ENCODE peak calls at places on chromosomes 4 and X, in six cellular contexts. S is IMR-90, U is ovary, O is astrocyte of the spinal cord, Z is ascending aorta, E is fibroblast of lung. A is an unnamed sample.
A peak's percentile ranks its signal among the peaks of the same experiment; 100 is the strongest.

GRCh38 chr4:109729155-109729562 is 711 bp downstream of the PLA2G12A start:
- DNase-seq in S (peak; percentile 7), O (peak; percentile 22), U (no peak), Z (no peak), E (peak; percentile 9), A (peak; percentile 6)

GRCh38 chr4:54277691-54278090 is 48.6 kb downstream of the PDGFRA start:
- DNase-seq in Z (peak; percentile 11), O (peak; percentile 81), E (peak; percentile 91), S (peak; percentile 92), U (no peak), A (peak; percentile 53)

GRCh38 chr4:130486186-130486585 is 1390.2 kb downstream of the C4orf33 start:
- DNase-seq in Z (no peak), O (peak; percentile 62), S (peak; percentile 49), U (no peak), E (peak; percentile 19), A (peak; percentile 11)

GRCh38 chrX:125387945-125388344 is 68.3 kb downstream of the TEX13C start:
- DNase-seq in U (no peak), O (no peak), Z (no peak), E (no peak), S (no peak), A (no peak)

GRCh38 chrX:43970528-43970927 is 2.7 kb downstream of the NDP start:
- DNase-seq in O (no peak), Z (no peak), S (peak; percentile 68), U (no peak), E (peak; percentile 54), A (no peak)

GRCh38 chr4:54096563-54096962 is 3.4 kb upstream of the GSX2 start:
- DNase-seq in Z (no peak), U (no peak), S (no peak), O (no peak), E (no peak), A (no peak)

GRCh38 chr4:56086073-56086521 is 137.4 kb downstream of the CEP135 start:
- DNase-seq in U (no peak), E (no peak), Z (no peak), S (no peak), O (peak; percentile 7), A (no peak)

GRCh38 chrX:57977992-57978391 is 67.7 kb upstream of the ZXDA start:
- DNase-seq in E (no peak), S (no peak), U (no peak), O (no peak), Z (no peak), A (no peak)

GRCh38 chrX:51743179-51743957 is at the start of gene GSPT2:
- DNase-seq in O (peak; percentile 80), E (peak; percentile 80), Z (no peak), U (peak; percentile 67), S (peak; percentile 76), A (peak; percentile 17)

GRCh38 chrX:146355440-146355839 is 454.1 kb upstream of the CXorf51B start:
- DNase-seq in O (no peak), E (no peak), Z (no peak), U (no peak), S (no peak), A (no peak)
- H3K4me3 ChIP-seq in O (no peak overlapping the region), E (no peak overlapping the region), Z (no peak overlapping the region), U (no peak overlapping the region), S (no peak overlapping the region), A (no peak overlapping the region)

GRCh38 chrX:112512509-112512908 is 167.2 kb downstream of the LHFPL1 start:
- DNase-seq in U (no peak), S (peak; percentile 4), E (no peak), Z (no peak), O (no peak), A (no peak)
- TF ChIP-seq CTCF in U (no peak), S (peak; percentile 11), E (no peak), Z (no peak), O (no peak), A (no peak)

GRCh38 chrX:153878285-153878779 is 7.6 kb downstream of the L1CAM start:
- DNase-seq in Z (no peak), U (no peak), E (no peak), S (no peak), O (no peak), A (no peak)
- H3K4me3 ChIP-seq in Z (no peak overlapping the region), U (no peak overlapping the region), E (no peak overlapping the region), S (no peak overlapping the region), O (no peak overlapping the region), A (no peak overlapping the region)

GRCh38 chrX:20740443-20740842 is 473.7 kb upstream of the RPS6KA3 start:
- DNase-seq in Z (no peak), S (no peak), O (no peak), U (no peak), E (no peak), A (no peak)
- TF ChIP-seq CTCF in Z (no peak), S (no peak), O (no peak), U (no peak), E (no peak), A (no peak)

DNA sequence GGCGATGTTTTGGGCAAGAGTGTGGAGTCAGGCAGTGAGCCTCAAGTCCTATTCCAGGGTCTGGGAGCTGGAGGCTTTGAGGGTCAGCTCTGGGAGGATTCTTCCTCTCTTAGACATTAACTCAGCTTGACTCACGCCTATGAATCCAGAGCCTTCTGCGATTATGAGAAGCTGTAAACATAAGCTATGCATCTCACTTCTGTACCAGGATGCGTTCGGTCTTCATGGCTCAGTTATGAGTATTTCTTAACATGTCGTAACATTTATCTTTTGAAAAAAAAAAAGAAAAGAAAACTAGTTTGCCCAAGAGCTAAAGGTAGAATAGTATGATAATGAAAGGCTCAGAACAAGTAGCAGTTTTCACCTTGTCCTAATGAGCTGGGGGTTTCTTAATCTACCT is 4.6 kb downstream of the SHROOM2 start:
- DNase-seq in E (no peak), U (no peak), O (no peak), Z (no peak), S (peak; percentile 53), A (no peak)
- H3K4me3 ChIP-seq in E (no peak overlapping the region), U (no peak overlapping the region), O (no peak overlapping the region), Z (no peak overlapping the region), S (no peak overlapping the region), A (no peak overlapping the region)

GRCh38 chr4:95084584-95084983 is 326.8 kb downstream of the BMPR1B start:
- DNase-seq in U (no peak), Z (no peak), S (no peak), E (peak; percentile 6), O (no peak), A (no peak)
- TF ChIP-seq CTCF in U (no peak), Z (no peak), S (no peak), E (no peak), O (no peak), A (no peak)

GRCh38 chr4:108172231-108172779 is 3.6 kb upstream of the LEF1 start:
- DNase-seq in S (no peak), U (no peak), E (peak; percentile 48), O (no peak), Z (no peak), A (no peak)

GRCh38 chr4:108171541-108172230 is 3.0 kb upstream of the LEF1 start:
- DNase-seq in O (peak; percentile 22), Z (no peak), S (no peak), U (no peak), E (peak; percentile 15), A (no peak)

GRCh38 chr4:108173599-108174057 is 4.9 kb upstream of the LEF1 start:
- DNase-seq in Z (no peak), E (no peak), S (no peak), U (no peak), O (no peak), A (no peak)

GRCh38 chr4:108170729-108171540 is 2.2 kb upstream of the LEF1 start:
- DNase-seq in O (peak; percentile 47), E (no peak), Z (no peak), S (no peak), U (no peak), A (no peak)

GRCh38 chr4:108172780-108173598 is 4.3 kb upstream of the LEF1 start:
- DNase-seq in O (peak; percentile 88), U (no peak), E (peak; percentile 67), S (no peak), Z (no peak), A (no peak)
- H3K4me3 ChIP-seq in O (peak overlapping the region; percentile 51), U (peak overlapping the region; percentile 42), E (peak overlapping the region; percentile 58), S (peak overlapping the region; percentile 44), Z (peak overlapping the region; percentile 49), A (peak overlapping the region; percentile 59)

GRCh38 chr4:156173481-156173880 is 219.8 kb upstream of the CTSO start:
- DNase-seq in O (no peak), E (no peak), Z (no peak), U (no peak), S (no peak), A (no peak)

GRCh38 chr4:156173937-156174336 is 220.3 kb upstream of the CTSO start:
- DNase-seq in U (no peak), E (no peak), Z (no peak), O (no peak), S (no peak), A (no peak)

GRCh38 chr4:156168288-156168687 is 214.6 kb upstream of the CTSO start:
- DNase-seq in O (no peak), S (no peak), U (no peak), Z (no peak), E (no peak), A (no peak)

GRCh38 chr4:156169861-156170260 is 216.2 kb upstream of the CTSO start:
- DNase-seq in O (no peak), Z (no peak), E (peak; percentile 42), U (no peak), S (no peak), A (no peak)

GRCh38 chr4:156169011-156169410 is 215.3 kb upstream of the CTSO start:
- DNase-seq in Z (peak; percentile 8), E (peak; percentile 99), O (peak; percentile 91), S (peak; percentile 95), U (no peak), A (peak; percentile 84)
- TF ChIP-seq CTCF in Z (peak; percentile 9), E (peak; percentile 80), O (peak; percentile 77), S (peak; percentile 75), U (no peak), A (peak; percentile 72)

A was measured in retinal pigment epithelial cell.